ENCODE peak calls at places on chromosomes 5 and 9, in five cellular contexts. C is NCI-H1092 treated with DMSO at 0.1 percent for 48 hours, K is cardiac fibroblast, G is AG04450, H is HT-29. Y is an unnamed sample.

GRCh38 chr5:154801083-154801482 is 45.9 kb downstream of the LARP1 start:
- DNase-seq in G (peak), C (no peak), K (peak), H (no peak), Y (no peak)

GRCh38 chr5:73436535-73437125 is 11.9 kb downstream of the FOXD1 start:
- DNase-seq in K (no peak), H (no peak), G (no peak), C (no peak), Y (no peak)

GRCh38 chr5:2696156-2696807 is 55.2 kb downstream of the IRX2 start:
- DNase-seq in G (no peak), H (no peak), C (no peak), K (no peak), Y (peak)

GRCh38 chr5:77620404-77620803 is 18.1 kb downstream of the OTP start:
- DNase-seq in C (no peak), G (no peak), K (no peak), H (peak), Y (no peak)

GRCh38 chr5:10563132-10563939 is 534 bp upstream of the ANKRD33B start:
- DNase-seq in H (no peak), G (no peak), K (peak), C (no peak), Y (no peak)

GRCh38 chr5:123359866-123360569 is 63.2 kb downstream of the CEP120 start:
- DNase-seq in C (no peak), G (no peak), H (no peak), K (peak), Y (no peak)

GRCh38 chr5:74660863-74661262 is 20.3 kb upstream of the ENC1 start:
- DNase-seq in C (no peak), K (no peak), H (no peak), G (no peak), Y (no peak)

GRCh38 chr9:95669253-95669652 is 152.5 kb upstream of the PTCH1 start:
- DNase-seq in K (no peak), H (no peak), G (no peak), C (no peak), Y (no peak)

GRCh38 chr5:137234973-137235943 is 263.9 kb downstream of the SPOCK1 start:
- DNase-seq in H (peak), G (no peak), K (no peak), C (no peak), Y (no peak)

GRCh38 chr5:164663223-164663989 is 1158.0 kb downstream of the MAT2B start:
- DNase-seq in H (no peak), K (no peak), G (no peak), C (no peak), Y (no peak)

GRCh38 chr9:91334053-91334452 is 27.7 kb downstream of the AUH start:
- DNase-seq in H (no peak), K (no peak), C (no peak), G (no peak), Y (no peak)

GRCh38 chr9:89436963-89437625 is 60.8 kb downstream of the SEMA4D start:
- DNase-seq in K (no peak), C (no peak), H (peak), G (no peak), Y (no peak)

GRCh38 chr9:89440951-89441654 is 56.8 kb downstream of the SEMA4D start:
- DNase-seq in K (no peak), G (no peak), H (peak), C (no peak), Y (peak)

GRCh38 chr5:430214-430925 is 12.6 kb upstream of the EXOC3 start:
- DNase-seq in K (no peak), C (no peak), H (no peak), G (no peak), Y (peak)

GRCh38 chr5:13591621-13592020 is 352.9 kb downstream of the DNAH5 start:
- DNase-seq in H (peak), C (no peak), G (peak), K (peak), Y (peak)

GRCh38 chr9:135080286-135081263 is 6.9 kb upstream of the OLFM1 start:
- DNase-seq in C (no peak), K (no peak), G (no peak), H (no peak), Y (no peak)

GRCh38 chr9:83066771-83067170 is 3.8 kb upstream of the RASEF start:
- DNase-seq in H (no peak), K (no peak), G (peak), C (no peak), Y (no peak)

GRCh38 chr9:124502711-124503702 is 4.2 kb downstream of the NR5A1 start:
- DNase-seq in K (no peak), H (no peak), G (no peak), C (peak), Y (no peak)

GRCh38 chr5:120502531-120502930 is 38.4 kb downstream of the PRR16 start:
- DNase-seq in C (no peak), H (no peak), K (no peak), G (no peak), Y (no peak)

GRCh38 chr5:139473565-139473964 is 2.8 kb downstream of the SMIM33 start:
- DNase-seq in K (peak), C (no peak), G (no peak), H (no peak), Y (no peak)

GRCh38 chr9:93092171-93092991 is 3.6 kb upstream of the CARD19 start:
- DNase-seq in C (no peak), K (no peak), G (no peak), H (no peak), Y (no peak)

GRCh38 chr5:176489077-176489476 is 40.9 kb downstream of the FAF2 start:
- DNase-seq in K (no peak), H (no peak), G (no peak), C (no peak), Y (no peak)

GRCh38 chr9:105232207-105232606 is 12.2 kb upstream of the SLC44A1 start:
- DNase-seq in K (no peak), H (no peak), G (no peak), C (no peak), Y (no peak)

GRCh38 chr9:137669261-137669672 is 50.5 kb downstream of the EHMT1 start:
- DNase-seq in K (no peak), G (no peak), C (no peak), H (no peak), Y (no peak)

GRCh38 chr9:5449521-5450359 is 602 bp upstream of the CD274 start:
- DNase-seq in G (no peak), C (no peak), K (no peak), H (no peak), Y (no peak)

GRCh38 chr9:94174164-94174563 is 84.9 kb upstream of the ZNF169 start:
- DNase-seq in C (no peak), K (no peak), G (no peak), H (no peak), Y (no peak)

GRCh38 chr9:92308893-92309292 is 15.4 kb upstream of the IARS1 start:
- DNase-seq in G (no peak), H (no peak), C (peak), K (peak), Y (no peak)

GRCh38 chr9:38277601-38278200 is 114.8 kb upstream of the ALDH1B1 start:
- DNase-seq in K (no peak), C (no peak), H (no peak), G (no peak), Y (no peak)